ENCODE peak calls at places on chromosomes 6 and 20, in seven cellular contexts. O is GM12878, V is ovary, L is ascending aorta, C is cardiac fibroblast, G is body of pancreas, S is suprapubic skin. M is an unnamed sample.

GRCh38 chr6:84618836-84619235 is 145.6 kb downstream of the TBX18 start:
- DNase-seq in S (no peak), G (no peak), V (no peak), O (no peak), C (peak), L (no peak), M (no peak)

GRCh38 chr6:116239856-116240255 is 14.0 kb downstream of the TSPYL4 start:
- DNase-seq in S (no peak), L (no peak), G (no peak), C (no peak), O (no peak), V (no peak), M (no peak)

GRCh38 chr20:13449868-13450441 is 188.8 kb downstream of the TASP1 start:
- DNase-seq in S (no peak), C (peak), G (no peak), L (no peak), V (no peak), O (no peak), M (no peak)

GRCh38 chr6:169738204-169738971 is 13.0 kb downstream of the DYNLT2 start:
- DNase-seq in S (no peak), L (no peak), O (no peak), V (no peak), G (no peak), C (peak), M (no peak)

GRCh38 chr20:19750907-19751636 is 7.0 kb upstream of the RIN2 start:
- DNase-seq in O (no peak), V (no peak), L (no peak), G (no peak), S (no peak), C (no peak), M (no peak)

GRCh38 chr6:138038148-138038870 is 68.9 kb downstream of the PERP start:
- DNase-seq in C (no peak), L (no peak), S (no peak), G (no peak), O (peak), V (no peak), M (no peak)

GRCh38 chr6:48747040-48747439 is 636.0 kb upstream of the PTCHD4 start:
- DNase-seq in S (no peak), L (no peak), V (no peak), C (peak), G (no peak), O (no peak), M (no peak)

GRCh38 chr6:42254505-42254904 is 36.8 kb upstream of the MRPS10 start:
- DNase-seq in O (no peak), V (no peak), C (no peak), S (no peak), G (no peak), L (no peak), M (no peak)

GRCh38 chr20:5397418-5397817 is 80.7 kb upstream of the PROKR2 start:
- DNase-seq in O (no peak), G (no peak), V (no peak), S (no peak), L (no peak), C (no peak), M (no peak)

GRCh38 chr20:41316009-41316408 is 1.5 kb downstream of the ZHX3 start:
- DNase-seq in O (no peak), V (no peak), G (no peak), L (no peak), C (peak), S (no peak), M (no peak)

GRCh38 chr6:138430361-138431145 is 26.5 kb downstream of the HEBP2 start:
- DNase-seq in V (no peak), C (no peak), S (no peak), L (no peak), O (no peak), G (no peak), M (no peak)

GRCh38 chr6:140784573-140784972 is 1348.2 kb upstream of the GJE1 start:
- DNase-seq in S (no peak), O (no peak), C (peak), G (no peak), V (no peak), L (no peak), M (no peak)

GRCh38 chr6:52509281-52510212 is 67.3 kb downstream of the TRAM2 start:
- DNase-seq in L (no peak), G (no peak), S (no peak), V (no peak), O (no peak), C (peak), M (no peak)

GRCh38 chr6:71031912-71032311 is 75.1 kb upstream of the B3GAT2 start:
- DNase-seq in O (no peak), C (no peak), V (no peak), G (peak), L (no peak), S (no peak), M (no peak)

GRCh38 chr20:1338801-1339200 is 9.9 kb upstream of the SDCBP2 start:
- DNase-seq in G (no peak), V (no peak), S (peak), C (no peak), L (no peak), O (no peak), M (no peak)

GRCh38 chr20:32052090-32052791 is at the start of gene HCK:
- DNase-seq in V (no peak), C (no peak), L (no peak), O (no peak), S (no peak), G (peak), M (no peak)

GRCh38 chr6:163945813-163946212 is 531.3 kb downstream of the QKI start:
- DNase-seq in C (no peak), O (no peak), G (no peak), L (no peak), V (no peak), S (no peak), M (no peak)

GRCh38 chr6:9140181-9140580 is 704.8 kb upstream of the SLC35B3 start:
- DNase-seq in O (no peak), L (no peak), G (peak), S (peak), C (no peak), V (no peak), M (no peak)

GRCh38 chr6:131159578-131159977 is 24.3 kb downstream of the AKAP7 start:
- DNase-seq in L (no peak), S (no peak), C (peak), V (no peak), G (no peak), O (no peak), M (no peak)

GRCh38 chr20:24027229-24027628 is 38.6 kb upstream of the GGTLC1 start:
- DNase-seq in L (peak), C (peak), S (peak), O (peak), V (peak), G (peak), M (peak)

GRCh38 chr6:153538491-153538890 is 407.4 kb upstream of the RGS17 start:
- DNase-seq in O (no peak), V (no peak), L (no peak), C (no peak), S (no peak), G (no peak), M (no peak)

GRCh38 chr20:22052025-22052527 is 346.6 kb downstream of the PAX1 start:
- DNase-seq in S (no peak), O (no peak), V (no peak), C (no peak), L (no peak), G (no peak), M (no peak)

GRCh38 chr6:129684323-129684884 is 25.6 kb downstream of the ARHGAP18 start:
- DNase-seq in C (no peak), V (no peak), O (no peak), L (no peak), S (no peak), G (peak), M (no peak)

GRCh38 chr6:129685640-129686031 is 24.3 kb downstream of the ARHGAP18 start:
- DNase-seq in L (no peak), C (no peak), O (no peak), S (no peak), G (no peak), V (no peak), M (no peak)

GRCh38 chr6:129684903-129685639 is 24.9 kb downstream of the ARHGAP18 start:
- DNase-seq in L (no peak), C (no peak), O (no peak), G (peak), V (no peak), S (no peak), M (no peak)

GRCh38 chr6:129680633-129681032 is 29.3 kb downstream of the ARHGAP18 start:
- DNase-seq in S (no peak), O (no peak), G (no peak), L (no peak), C (no peak), V (no peak), M (no peak)

DNA sequence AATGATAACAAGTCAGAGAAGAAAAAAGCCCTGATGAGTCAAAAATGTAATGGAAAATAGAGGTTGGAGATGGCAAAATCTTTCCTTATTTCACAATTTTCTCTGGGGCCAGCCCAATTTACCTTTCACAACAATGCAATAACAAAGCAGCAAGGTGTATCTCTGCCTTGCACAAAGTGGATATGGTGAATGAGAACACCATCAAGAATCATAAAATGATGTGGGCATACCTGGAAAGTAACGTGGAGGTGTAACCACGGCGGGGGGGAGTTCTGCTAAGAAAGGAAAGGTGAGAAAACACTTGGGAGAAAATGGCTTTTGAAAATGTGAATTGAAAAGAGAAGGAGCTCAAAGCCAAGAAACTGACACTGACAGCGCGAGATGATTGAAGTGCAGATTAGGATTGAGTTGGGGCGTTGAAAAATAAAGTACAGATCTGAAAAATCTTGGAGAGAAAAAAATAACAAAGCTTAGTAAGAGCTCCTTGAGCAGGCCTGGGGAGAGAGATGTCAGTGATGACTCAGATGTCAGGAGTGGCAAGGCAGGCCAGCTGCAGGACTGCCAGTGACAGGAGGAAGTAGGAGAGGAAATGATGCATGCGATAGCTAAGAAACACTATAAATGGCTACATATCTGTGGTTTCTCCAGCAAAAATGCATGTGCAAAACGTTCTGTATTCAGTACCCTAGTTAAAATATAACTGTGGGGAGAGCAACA is 26.2 kb downstream of the ARHGAP18 start:
- DNase-seq in G (peak), C (peak), S (peak), O (peak), L (peak), V (peak), M (peak)
- H3K4me3 ChIP-seq in G (no peak), C (no peak), S (no peak), O (peak), L (no peak), V (no peak), M (no peak)

DNA sequence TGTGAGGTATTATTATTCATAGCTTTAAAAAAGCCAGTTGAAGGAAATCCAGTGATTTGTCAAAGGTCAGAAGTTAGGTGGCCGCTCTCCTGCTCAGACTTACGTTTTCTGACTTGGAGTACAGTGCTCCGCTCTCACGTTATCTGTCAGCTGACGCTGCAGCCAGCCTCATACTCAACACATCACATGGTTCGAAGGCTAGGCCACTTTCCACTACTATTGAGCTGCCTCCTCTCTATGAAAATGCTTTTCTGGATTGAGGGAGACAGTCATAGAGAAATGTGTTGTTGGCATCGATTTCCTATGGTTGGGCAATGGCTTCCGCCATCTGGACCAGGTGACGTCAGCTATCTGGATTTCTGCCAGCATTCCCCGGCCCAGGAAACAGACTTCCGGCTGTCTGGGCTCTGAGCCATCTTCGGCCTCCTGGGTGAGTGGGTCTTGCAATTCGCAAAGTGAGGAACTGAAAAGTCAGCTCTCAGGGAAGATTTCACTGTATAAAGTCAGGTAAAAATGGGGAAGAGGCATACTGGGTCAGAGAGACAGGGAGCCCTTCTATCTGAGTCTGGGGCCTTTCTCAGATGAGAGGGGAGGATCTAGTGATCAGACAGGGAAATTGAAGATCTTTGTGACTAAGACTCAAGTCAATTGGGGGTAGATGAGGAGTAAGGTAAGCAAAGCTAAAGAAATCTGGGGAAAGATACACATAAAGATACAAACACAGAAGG is 37.5 kb upstream of the IER3 start:
- DNase-seq in C (peak), L (peak), V (peak), G (peak), O (peak), S (peak), M (no peak)
- H3K4me3 ChIP-seq in C (no peak), L (no peak), V (no peak), G (no peak), O (no peak), S (no peak), M (no peak)

GRCh38 chr6:88008821-88009220 is 38.8 kb upstream of the SPACA1 start:
- DNase-seq in L (no peak), S (no peak), V (no peak), O (no peak), G (no peak), C (peak), M (no peak)
- H3K4me3 ChIP-seq in L (no peak), S (no peak), V (no peak), O (no peak), G (no peak), C (no peak), M (no peak)

DNA sequence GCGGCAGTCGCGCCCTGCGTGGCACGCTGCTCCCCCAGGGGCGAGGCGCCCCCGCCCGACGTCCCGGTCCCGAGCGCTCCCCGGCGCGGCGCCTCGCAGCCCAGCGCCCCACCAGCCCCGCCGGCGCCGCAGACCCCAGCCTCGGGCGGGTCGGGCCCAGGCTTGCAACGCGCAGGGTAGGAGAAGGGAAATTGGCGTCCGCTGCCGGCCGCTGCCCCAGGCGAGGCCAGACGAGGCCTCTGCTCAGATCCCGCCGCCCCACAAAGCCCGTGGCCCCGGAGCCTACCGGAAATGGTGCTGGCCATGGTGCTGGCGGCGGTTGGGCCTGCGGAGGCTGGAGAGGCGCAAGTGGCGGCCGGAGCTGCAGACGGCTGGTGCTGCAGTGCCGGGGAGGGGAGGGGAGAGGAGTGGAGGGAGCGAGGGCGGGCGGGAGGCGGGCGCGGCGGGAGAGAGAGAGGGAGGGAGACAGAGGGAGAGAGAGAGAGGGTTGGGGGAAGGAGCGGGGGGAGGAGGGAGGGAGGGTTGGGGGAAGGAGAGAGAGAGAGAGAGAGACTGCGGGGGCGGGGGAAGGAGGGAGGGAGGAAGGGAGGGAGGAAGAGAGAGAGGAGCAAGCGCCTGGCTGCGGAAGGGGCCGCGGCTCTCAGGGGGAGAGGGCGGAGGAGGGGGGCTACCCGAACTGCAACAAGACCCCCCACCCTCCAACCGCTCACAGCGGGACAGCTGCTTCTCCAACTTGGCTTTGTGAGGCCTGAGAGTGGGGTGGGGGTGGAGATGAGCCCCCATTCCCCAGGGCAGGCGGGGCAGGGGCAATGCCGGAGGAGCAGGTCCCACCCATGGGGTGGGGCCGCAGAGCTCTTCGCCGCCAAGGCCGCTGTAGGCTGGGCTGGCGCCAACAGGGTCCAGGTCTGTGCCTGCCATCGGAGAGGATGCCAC is at the start of gene STMN3:
- DNase-seq in O (no peak), S (peak), G (peak), V (peak), L (peak), C (peak), M (peak)
- H3K4me3 ChIP-seq in O (no peak), S (peak), G (no peak), V (peak), L (peak), C (peak), M (peak)

GRCh38 chr6:108838101-108838717 is 10.0 kb upstream of the ARMC2 start:
- DNase-seq in C (no peak), V (no peak), G (no peak), O (no peak), L (no peak), S (no peak), M (no peak)
- H3K4me3 ChIP-seq in C (no peak), V (no peak), G (no peak), O (no peak), L (no peak), S (no peak), M (no peak)

DNA sequence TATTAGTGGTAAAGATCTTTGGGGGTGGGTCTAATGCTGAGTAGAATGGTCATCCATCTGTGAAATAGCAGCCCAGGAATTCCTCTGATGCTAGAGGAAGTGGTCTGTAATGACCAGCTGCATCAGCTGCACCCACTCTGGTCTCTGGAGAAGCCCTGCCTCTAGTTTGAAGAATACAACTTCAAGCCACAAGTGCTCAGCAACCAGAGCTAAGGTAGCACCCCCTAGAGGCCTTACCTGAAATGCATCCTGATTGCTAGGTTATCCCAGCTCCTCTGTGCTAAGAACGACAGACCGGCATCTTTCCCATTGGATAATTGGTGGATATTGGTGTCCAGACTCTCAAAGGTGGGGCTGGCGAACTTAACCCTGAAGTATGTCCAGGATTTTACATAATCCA is 58.2 kb downstream of the DNAH8 start:
- DNase-seq in L (no peak), S (no peak), V (no peak), C (peak), O (no peak), G (no peak), M (peak)
- H3K4me3 ChIP-seq in L (no peak), S (no peak), V (no peak), C (no peak), O (no peak), G (no peak), M (no peak)

GRCh38 chr6:50826803-50827202 is 8.1 kb downstream of the TFAP2B start:
- DNase-seq in C (no peak), L (no peak), S (no peak), V (no peak), G (no peak), O (no peak), M (no peak)

GRCh38 chr6:50824505-50824904 is 5.8 kb downstream of the TFAP2B start:
- DNase-seq in C (no peak), O (no peak), S (no peak), L (no peak), G (no peak), V (no peak), M (no peak)

GRCh38 chr6:50823130-50823920 is 4.7 kb downstream of the TFAP2B start:
- DNase-seq in L (no peak), G (no peak), C (no peak), O (no peak), S (no peak), V (no peak), M (no peak)

GRCh38 chr6:50825375-50826036 is 6.8 kb downstream of the TFAP2B start:
- DNase-seq in S (no peak), O (no peak), G (no peak), L (no peak), C (no peak), V (no peak), M (no peak)

GRCh38 chr6:50826037-50826761 is 7.5 kb downstream of the TFAP2B start:
- DNase-seq in V (no peak), S (no peak), G (no peak), L (no peak), O (no peak), C (no peak), M (no peak)
- H3K4me3 ChIP-seq in V (no peak), S (peak), G (no peak), L (no peak), O (no peak), C (no peak), M (no peak)

M was measured in Jurkat, Clone E6-1.